ENCODE peak calls at places on chromosomes 16 and 17, in seven cellular contexts. D is stimulated activated CD8-positive, alpha-beta memory T cell treated with anti-CD3 and anti-CD28 coated beads, Interleukin-2, amount 100 ng/mL, for 48 hours; F is activated CD4-positive, alpha-beta T cell treated with anti-CD3 and anti-CD28 coated beads for 48 hours; Y is fibroblast of the aortic adventitia; W is HS-5; V is T follicular helper cell; A is mucosa of gallbladder. I is an unnamed sample.

GRCh38 chr17:47207143-47208067 is 1.7 kb upstream of the MYL4 start:
- DNase-seq in F (no peak), Y (no peak), D (no peak), V (no peak), A (no peak), W (no peak), I (no peak)

GRCh38 chr16:27963471-27963965 is 100.0 kb downstream of the GSG1L start:
- DNase-seq in W (no peak), Y (no peak), D (no peak), V (no peak), F (no peak), A (no peak), I (no peak)

GRCh38 chr17:28745052-28745776 is 1.4 kb downstream of the TRAF4 start:
- DNase-seq in W (no peak), F (peak), A (no peak), V (no peak), D (no peak), Y (peak), I (no peak)

GRCh38 chr17:57879437-57880085 is 29.7 kb upstream of the MRPS23 start:
- DNase-seq in D (no peak), W (no peak), V (no peak), A (peak), Y (no peak), F (peak), I (no peak)

GRCh38 chr16:21277927-21278706 is at the start of gene CRYM:
- DNase-seq in F (peak), A (peak), D (peak), Y (peak), W (no peak), V (peak), I (no peak)

GRCh38 chr16:5867250-5867649 is 769.7 kb upstream of the EEF2KMT start:
- DNase-seq in A (no peak), V (no peak), W (no peak), F (no peak), D (no peak), Y (no peak), I (no peak)

GRCh38 chr17:81164464-81165245 is 652 bp upstream of the PVALEF start:
- DNase-seq in V (no peak), A (no peak), F (no peak), Y (no peak), D (no peak), W (no peak), I (no peak)

GRCh38 chr17:78995761-78996451 is 13.7 kb downstream of the CANT1 start:
- DNase-seq in A (peak), D (no peak), Y (no peak), V (no peak), W (no peak), F (no peak), I (no peak)

GRCh38 chr16:69818811-69819587 is 56.9 kb downstream of the WWP2 start:
- DNase-seq in A (no peak), W (no peak), V (no peak), D (no peak), Y (no peak), F (no peak), I (no peak)

GRCh38 chr17:81349397-81350319 is 45.6 kb upstream of the BAHCC1 start:
- DNase-seq in Y (peak), F (no peak), V (no peak), A (no peak), D (no peak), W (no peak), I (no peak)

GRCh38 chr17:38602862-38603785 is 2.6 kb downstream of the SRCIN1 start:
- DNase-seq in V (no peak), W (no peak), D (no peak), Y (no peak), F (no peak), A (no peak), I (no peak)

GRCh38 chr17:63631626-63632025 is 9.4 kb downstream of the MAP3K3 start:
- DNase-seq in D (no peak), V (no peak), Y (no peak), W (no peak), F (no peak), A (no peak), I (no peak)

GRCh38 chr16:26269663-26270062 is 577.9 kb downstream of the HS3ST4 start:
- DNase-seq in D (no peak), F (no peak), W (no peak), A (no peak), Y (no peak), V (no peak), I (no peak)

GRCh38 chr17:63293310-63293709 is 152.8 kb downstream of the CYB561 start:
- DNase-seq in A (no peak), D (no peak), V (no peak), Y (peak), F (no peak), W (peak), I (no peak)

GRCh38 chr17:61139219-61139618 is 260.4 kb upstream of the TBX2 start:
- DNase-seq in D (peak), V (peak), Y (peak), F (peak), A (peak), W (peak), I (peak)

GRCh38 chr16:77214411-77215138 is 15.4 kb downstream of the SYCE1L start:
- DNase-seq in A (no peak), Y (no peak), D (no peak), V (no peak), W (no peak), F (no peak), I (no peak)

GRCh38 chr16:11164482-11165270 is 91.3 kb downstream of the SOCS1 start:
- DNase-seq in Y (no peak), V (no peak), W (no peak), F (no peak), D (no peak), A (no peak), I (no peak)

GRCh38 chr17:65455972-65456343 is 105.5 kb downstream of the AXIN2 start:
- DNase-seq in W (no peak), V (peak), F (peak), D (no peak), A (no peak), Y (peak), I (no peak)

I was measured in AG04449.